ENCODE peak calls at places on chromosome 11, in four cellular contexts. Y is GM04504; J is activated CD4-positive, CD25-positive, alpha-beta regulatory T cell treated with anti-CD3 and anti-CD28 coated beads, Interleukin-2, amount 50 U/mL, for 16 hours; P is stimulated activated naive B cell treated with anti-CD40 and anti-IgM and Interleukin-4, amounts not matched to agents 10 μg/mL and 1 μg/mL and 100 μg/mL, for 72 hours. X is an unnamed sample.

GRCh38 chr11:47765086-47765485 is 2.1 kb downstream of the FNBP4 start:
- DNase-seq in J (no peak), Y (no peak), P (no peak), X (no peak)

GRCh38 chr11:7551571-7551970 is 37.8 kb downstream of the PPFIBP2 start:
- DNase-seq in P (no peak), Y (no peak), J (no peak), X (no peak)

GRCh38 chr11:76592961-76593360 is 77.6 kb downstream of the LRRC32 start:
- DNase-seq in P (no peak), Y (no peak), J (no peak), X (no peak)

GRCh38 chr11:65225284-65226102 is 36.3 kb upstream of the POLA2 start:
- DNase-seq in Y (peak; percentile 17), J (no peak), P (no peak), X (peak; percentile 84)

GRCh38 chr11:67032830-67033555 is 10.1 kb downstream of the SYT12 start:
- DNase-seq in P (no peak), Y (peak; percentile 69), J (no peak), X (no peak)

GRCh38 chr11:72805214-72805613 is 9.0 kb upstream of the ATG16L2 start:
- DNase-seq in Y (no peak), J (no peak), P (no peak), X (no peak)

GRCh38 chr11:70661763-70662501 is 263.6 kb downstream of the CTTN start:
- DNase-seq in P (no peak), Y (no peak), J (no peak), X (no peak)

GRCh38 chr11:103114836-103115235 is 5.6 kb downstream of the DYNC2H1 start:
- DNase-seq in J (no peak), Y (no peak), P (no peak), X (no peak)

GRCh38 chr11:104136861-104137260 is 27.1 kb downstream of the PDGFD start:
- DNase-seq in J (no peak), Y (no peak), P (no peak), X (no peak)

GRCh38 chr11:86983071-86983488 is 27.9 kb upstream of the FZD4 start:
- DNase-seq in P (no peak), J (no peak), Y (no peak), X (no peak)

X was measured in GM10248.